ENCODE peak calls at places on chromosomes 6 and 20, in ten cellular contexts. V, H, C, I, O, S, L, N, A and K are unnamed samples.

GRCh38 chr6:154302111-154302752 is 54.4 kb downstream of the IPCEF1 start:
- DNase-seq in N (no peak), C (no peak), I (no peak), H (peak), A (peak), S (no peak), L (peak), O (peak), V (peak), K (no peak)

GRCh38 chr20:57393321-57394086 is 2.3 kb downstream of the RBM38 start:
- DNase-seq in O (no peak), S (no peak), H (no peak), V (no peak), L (no peak), N (no peak), I (no peak), C (no peak), A (no peak), K (no peak)

GRCh38 chr6:142819603-142820335 is 125.2 kb downstream of the HIVEP2 start:
- DNase-seq in H (peak), S (no peak), C (no peak), L (peak), V (peak), N (no peak), I (no peak), A (peak), O (peak), K (no peak)

GRCh38 chr20:309841-310644 is 12.7 kb downstream of the ZCCHC3 start:
- DNase-seq in N (peak), H (peak), A (peak), C (peak), L (peak), V (peak), S (peak), I (peak), O (peak), K (peak)

GRCh38 chr6:163392533-163392932 is 22.0 kb upstream of the QKI start:
- DNase-seq in L (peak), I (no peak), N (no peak), V (peak), S (no peak), O (no peak), H (peak), A (peak), C (peak), K (no peak)

GRCh38 chr6:89050155-89050554 is 30.4 kb upstream of the PNRC1 start:
- DNase-seq in H (peak), L (peak), C (peak), N (peak), I (no peak), S (peak), O (no peak), V (peak), A (peak), K (peak)

GRCh38 chr20:39378781-39379180 is 416.6 kb downstream of the DHX35 start:
- DNase-seq in O (no peak), C (no peak), N (no peak), A (no peak), V (peak), I (no peak), H (no peak), L (no peak), S (no peak), K (no peak)

GRCh38 chr6:142903806-142904205 is 41.2 kb downstream of the HIVEP2 start:
- DNase-seq in A (peak), H (peak), L (peak), C (no peak), I (no peak), V (peak), O (no peak), S (no peak), N (no peak), K (no peak)

GRCh38 chr20:62777528-62777830 is 18.8 kb upstream of the MRGBP start:
- DNase-seq in O (no peak), I (no peak), A (no peak), N (no peak), S (no peak), H (no peak), C (no peak), L (no peak), V (no peak), K (no peak)

GRCh38 chr20:52569201-52569600 is 377.6 kb upstream of the ZFP64 start:
- DNase-seq in L (no peak), C (no peak), I (no peak), S (no peak), H (no peak), V (no peak), O (no peak), N (no peak), A (no peak), K (no peak)

GRCh38 chr6:116631379-116631990 is 15.2 kb downstream of the RSPH4A start:
- DNase-seq in H (no peak), S (no peak), I (no peak), V (no peak), L (no peak), N (no peak), A (no peak), O (no peak), C (peak), K (no peak)

GRCh38 chr6:52998603-52999002 is 3.5 kb upstream of the GSTA4 start:
- DNase-seq in N (no peak), O (no peak), S (no peak), H (no peak), A (no peak), L (no peak), C (no peak), V (no peak), I (no peak), K (no peak)

GRCh38 chr6:29762051-29762450 is 38.8 kb downstream of the HLA-F start:
- DNase-seq in L (no peak), I (no peak), N (no peak), H (no peak), C (no peak), O (no peak), A (no peak), S (no peak), V (no peak), K (no peak)

GRCh38 chr6:93341900-93342613 is 77.3 kb downstream of the EPHA7 start:
- DNase-seq in L (no peak), N (no peak), O (no peak), C (no peak), I (no peak), V (no peak), A (no peak), H (no peak), S (no peak), K (no peak)

GRCh38 chr20:43994486-43995100 is 79.9 kb downstream of the TOX2 start:
- DNase-seq in N (no peak), A (peak), O (no peak), H (peak), I (no peak), V (peak), S (no peak), C (no peak), L (peak), K (no peak)

GRCh38 chr6:89297695-89298351 is 17.3 kb downstream of the GABRR2 start:
- DNase-seq in S (peak), I (no peak), N (peak), H (peak), L (peak), V (peak), O (peak), C (no peak), A (peak), K (peak)

GRCh38 chr6:14974372-14974771 is 271.5 kb upstream of the JARID2 start:
- DNase-seq in I (no peak), A (no peak), N (no peak), H (no peak), L (no peak), O (no peak), V (no peak), S (no peak), C (no peak), K (no peak)

GRCh38 chr20:63955281-63955845 is 853 bp downstream of the UCKL1 start:
- DNase-seq in H (no peak), S (no peak), A (no peak), V (no peak), O (peak), I (no peak), N (peak), L (no peak), C (no peak), K (no peak)
- TF ChIP-seq CTCF in H (no peak), S (no peak), A (peak), V (no peak), O (peak), I (peak), N (peak), L (peak), C (no peak), K (no peak)

GRCh38 chr6:8589941-8590676 is 154.8 kb upstream of the SLC35B3 start:
- DNase-seq in O (no peak), H (peak), N (peak), I (no peak), V (no peak), S (no peak), A (no peak), C (no peak), L (no peak), K (no peak)
- TF ChIP-seq CTCF in O (no peak), H (peak), N (no peak), I (peak), V (no peak), S (no peak), A (no peak), C (no peak), L (no peak), K (no peak)

DNA sequence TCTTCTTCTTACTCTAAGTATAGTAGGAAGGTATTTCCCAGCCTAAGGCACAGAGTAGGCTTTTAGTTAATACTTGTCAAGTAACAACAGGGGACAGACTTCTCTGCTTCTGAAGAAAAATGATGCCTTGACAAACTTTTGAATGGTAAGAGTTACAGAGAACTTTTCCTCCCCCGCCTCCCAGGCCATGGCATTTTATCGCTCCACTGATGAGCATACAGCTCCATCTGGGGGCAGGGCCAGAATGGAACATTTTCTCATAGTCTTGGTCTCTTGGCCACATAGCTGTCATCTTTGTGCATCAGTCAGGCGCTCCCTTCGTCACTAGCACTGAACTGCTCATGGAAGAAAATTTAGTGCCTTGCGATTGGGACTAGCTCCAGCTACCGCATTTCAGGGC is 1066.8 kb upstream of the CITED2 start:
- DNase-seq in A (peak), V (peak), N (peak), H (peak), I (no peak), L (no peak), O (no peak), C (peak), S (peak), K (peak)
- TF ChIP-seq CTCF in A (peak), V (peak), N (peak), H (peak), I (peak), L (peak), O (peak), C (no peak), S (no peak), K (no peak)

GRCh38 chr6:35620706-35621105 is 68.0 kb downstream of the FKBP5 start:
- DNase-seq in L (no peak), O (no peak), V (no peak), H (no peak), C (no peak), N (no peak), S (no peak), I (no peak), A (no peak), K (no peak)

GRCh38 chr6:35629876-35630378 is 58.8 kb downstream of the FKBP5 start:
- DNase-seq in I (no peak), C (no peak), V (peak), S (no peak), L (no peak), O (no peak), N (no peak), A (no peak), H (no peak), K (no peak)

GRCh38 chr6:35622283-35622682 is 66.4 kb downstream of the FKBP5 start:
- DNase-seq in C (no peak), H (no peak), S (no peak), N (no peak), I (no peak), A (no peak), O (no peak), L (no peak), V (no peak), K (no peak)

GRCh38 chr6:35624341-35625070 is 64.2 kb downstream of the FKBP5 start:
- DNase-seq in N (peak), I (no peak), A (peak), S (no peak), L (no peak), O (no peak), C (no peak), H (peak), V (peak), K (no peak)
- TF ChIP-seq CTCF in N (peak), I (peak), A (peak), S (no peak), L (no peak), O (peak), C (no peak), H (peak), V (peak), K (no peak)

GRCh38 chr6:165889636-165890403 is 226.8 kb upstream of the PDE10A start:
- DNase-seq in A (peak), S (no peak), I (no peak), C (no peak), O (no peak), N (peak), V (peak), H (peak), L (peak), K (no peak)

GRCh38 chr6:165894228-165894825 is 231.3 kb upstream of the PDE10A start:
- DNase-seq in H (no peak), V (no peak), S (no peak), O (no peak), A (no peak), L (no peak), C (no peak), I (no peak), N (no peak), K (no peak)

GRCh38 chr6:165890404-165890735 is 227.3 kb upstream of the PDE10A start:
- DNase-seq in L (no peak), O (no peak), A (no peak), C (no peak), S (no peak), N (no peak), V (no peak), H (no peak), I (no peak), K (no peak)

GRCh38 chr6:165893431-165893830 is 230.4 kb upstream of the PDE10A start:
- DNase-seq in L (no peak), N (no peak), C (no peak), V (no peak), O (no peak), S (no peak), A (no peak), H (no peak), I (no peak), K (no peak)

DNA sequence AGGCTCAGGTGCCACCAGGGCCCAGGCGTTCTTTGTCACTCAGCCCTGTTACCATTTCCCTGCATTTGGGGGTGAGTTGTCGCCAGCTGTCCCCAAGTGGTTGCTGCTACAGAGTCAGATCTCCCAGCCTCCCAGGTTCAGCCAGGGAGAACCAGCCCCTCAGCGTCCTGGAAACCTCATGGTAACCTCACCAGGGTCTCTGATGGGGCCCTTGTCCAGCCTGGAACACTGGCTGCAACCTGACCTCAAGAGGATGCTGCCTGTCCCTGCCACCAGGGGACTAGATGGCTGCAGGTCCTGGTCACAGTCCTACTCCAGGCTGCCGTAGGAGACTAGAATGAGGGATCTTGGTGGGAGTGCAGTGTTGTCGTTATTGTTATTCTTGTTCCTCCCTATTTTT is 228.3 kb upstream of the PDE10A start:
- DNase-seq in C (no peak), H (no peak), L (no peak), N (no peak), A (no peak), V (no peak), S (no peak), I (no peak), O (no peak), K (no peak)
- TF ChIP-seq CTCF in C (no peak), H (peak), L (no peak), N (no peak), A (no peak), V (no peak), S (no peak), I (peak), O (no peak), K (no peak)

DNA sequence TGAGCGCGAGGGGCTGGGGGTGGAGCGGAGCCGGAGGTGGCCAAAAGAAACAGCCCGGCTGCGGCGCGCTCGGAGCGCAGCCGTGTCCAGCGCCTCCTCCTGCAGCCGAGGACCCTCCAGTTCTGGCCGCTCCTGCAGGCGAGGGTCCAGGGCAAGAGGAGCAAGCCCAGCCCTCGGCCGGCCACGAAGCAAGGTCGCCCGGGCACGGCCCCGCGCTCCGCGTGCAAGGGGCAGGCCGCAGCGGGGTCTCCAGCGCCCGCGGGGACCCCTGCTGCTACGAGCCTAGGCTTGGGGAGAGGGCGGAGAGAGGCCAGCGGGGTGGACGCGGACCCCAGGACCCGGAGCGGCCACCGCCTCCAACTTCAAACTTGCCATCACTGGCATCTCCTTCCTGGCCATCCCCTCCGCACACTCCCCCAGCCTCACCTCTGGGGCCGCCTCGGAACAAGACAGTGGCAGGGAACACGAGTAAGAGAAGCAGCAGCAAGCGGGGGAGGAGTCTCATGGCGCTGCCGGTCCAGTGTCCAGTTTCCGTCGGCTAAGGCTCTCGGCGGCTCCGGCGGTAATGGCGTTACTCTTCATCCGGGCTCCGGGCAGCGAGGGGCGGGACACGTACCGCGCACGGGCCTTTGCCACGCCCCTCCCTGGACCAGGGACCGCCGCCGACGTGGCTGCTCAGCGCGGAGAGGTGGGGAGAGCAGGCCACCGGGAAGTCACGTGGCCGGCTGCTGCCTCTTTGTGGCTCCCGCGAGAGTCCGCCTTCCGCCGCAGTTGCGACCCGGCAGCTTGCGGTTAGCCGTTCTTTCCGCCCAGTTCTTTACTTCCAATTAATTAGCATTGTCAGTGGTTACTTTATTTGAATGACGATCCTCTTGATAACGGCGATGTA is at the start of gene SSR1:
- DNase-seq in H (peak), O (peak), N (peak), C (peak), V (peak), L (peak), I (peak), S (peak), A (peak), K (peak)
- TF ChIP-seq CTCF in H (no peak), O (no peak), N (no peak), C (no peak), V (no peak), L (no peak), I (no peak), S (peak), A (no peak), K (no peak)

GRCh38 chr6:75449625-75450206 is 43.9 kb downstream of the FILIP1 start:
- DNase-seq in A (peak), O (no peak), V (peak), L (peak), I (no peak), H (peak), C (no peak), N (peak), S (no peak), K (no peak)
- TF ChIP-seq CTCF in A (no peak), O (no peak), V (no peak), L (no peak), I (no peak), H (no peak), C (no peak), N (no peak), S (no peak), K (no peak)